ENCODE peak calls at places on chromosomes 4 and X, in four cellular contexts. E, B, A and V are unnamed samples.

GRCh38 chrX:29665532-29665931 is 549.8 kb upstream of the MAGEB2 start:
- DNase-seq in E (no peak), B (no peak), A (no peak), V (no peak)

GRCh38 chr4:23438764-23439163 is 451.1 kb downstream of the PPARGC1A start:
- DNase-seq in E (no peak), B (no peak), A (no peak), V (no peak)

GRCh38 chr4:144903953-144904711 is 193.9 kb downstream of the ANAPC10 start:
- DNase-seq in E (no peak), B (no peak), A (no peak), V (no peak)

GRCh38 chrX:17047224-17047623 is 100.8 kb downstream of the REPS2 start:
- DNase-seq in E (no peak), B (no peak), A (no peak), V (no peak)

GRCh38 chr4:89619230-89619962 is 217.6 kb downstream of the SNCA start:
- DNase-seq in E (no peak), B (no peak), A (no peak), V (no peak)

GRCh38 chr4:98430708-98431403 is 169.7 kb downstream of the RAP1GDS1 start:
- DNase-seq in E (no peak), B (peak; percentile 83), A (no peak), V (no peak)

GRCh38 chrX:115067812-115068211 is 50.4 kb upstream of the IL13RA2 start:
- DNase-seq in E (no peak), B (no peak), A (no peak), V (no peak)

GRCh38 chrX:13467243-13467642 is 102.2 kb upstream of the EGFL6 start:
- DNase-seq in E (no peak), B (no peak), A (no peak), V (no peak)

GRCh38 chr4:113285512-113285911 is 236.1 kb downstream of the ANK2 start:
- DNase-seq in E (no peak), B (no peak), A (no peak), V (no peak)

GRCh38 chr4:6673660-6674499 is 19.8 kb upstream of the S100P start:
- DNase-seq in E (peak; percentile 80), B (peak; percentile 96), A (peak; percentile 96), V (peak; percentile 90)

GRCh38 chr4:6671648-6672047 is 22.0 kb upstream of the S100P start:
- DNase-seq in E (no peak), B (no peak), A (no peak), V (no peak)

GRCh38 chr4:6676722-6677558 is 16.7 kb upstream of the S100P start:
- DNase-seq in E (no peak), B (no peak), A (no peak), V (no peak)

GRCh38 chr4:6672131-6672530 is 21.5 kb upstream of the S100P start:
- DNase-seq in E (no peak), B (no peak), A (no peak), V (no peak)

DNA sequence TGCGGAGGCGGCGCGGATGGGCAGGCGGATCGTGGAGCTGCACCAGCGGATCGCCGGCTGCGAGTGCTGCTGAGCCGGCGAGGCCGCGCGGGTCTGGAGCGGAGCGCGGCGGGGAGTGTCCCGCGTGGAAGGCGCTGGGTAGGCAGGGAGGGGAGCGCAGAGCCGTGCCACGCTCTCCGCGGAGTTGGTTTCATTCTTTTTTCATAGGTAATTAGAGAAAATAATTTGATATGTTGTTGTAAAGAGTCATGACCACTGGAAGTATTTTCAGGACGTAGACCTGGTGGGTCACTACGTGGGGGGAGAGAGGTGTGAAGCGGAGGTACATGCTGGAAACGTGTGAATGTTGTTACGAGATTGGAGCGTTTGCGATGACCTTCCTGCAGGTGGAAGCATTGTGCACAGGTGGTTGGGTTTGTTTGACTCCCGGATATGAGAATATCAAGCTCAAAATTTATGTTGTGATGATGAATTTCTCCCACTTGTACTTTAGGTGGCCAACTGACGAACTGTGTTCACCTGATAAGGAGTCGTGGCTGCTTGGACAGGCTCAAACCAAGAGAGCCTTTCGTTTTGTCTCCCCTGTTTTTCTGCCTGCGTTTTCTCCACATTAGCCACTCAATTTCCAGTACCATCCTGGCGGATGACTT is 19.1 kb upstream of the S100P start:
- DNase-seq in E (peak; percentile 45), B (peak; percentile 66), A (no peak), V (peak; percentile 60)
- TF ChIP-seq SMC3 in E (peak; percentile 56), B (peak; percentile 19), A (peak; percentile 24), V (peak; percentile 50)

DNA sequence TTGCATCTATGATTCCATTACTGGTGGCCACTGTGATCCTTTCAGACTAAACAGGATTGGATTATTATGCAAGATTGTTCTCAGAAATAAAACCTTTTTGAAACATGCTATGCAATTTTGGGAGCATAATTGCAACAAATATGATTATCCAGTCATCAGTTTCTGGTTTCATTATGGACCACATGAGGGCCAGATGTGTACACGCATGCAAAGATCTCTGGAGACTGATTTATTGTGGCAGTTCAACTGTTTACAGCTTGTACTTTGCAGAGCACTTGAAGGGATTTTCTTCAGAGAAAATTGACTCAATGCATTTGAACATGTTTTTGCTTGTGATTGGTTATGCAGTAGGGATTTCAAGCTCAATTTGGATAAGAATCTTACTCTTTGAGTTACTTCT is 31.0 kb upstream of the SPANXB1 start:
- DNase-seq in E (no peak), B (no peak), A (no peak), V (no peak)
- TF ChIP-seq CHD4 in E (no peak), B (no peak), A (no peak), V (no peak)

GRCh38 chrX:48969471-48969870 is 2.2 kb downstream of the KCND1 start:
- DNase-seq in E (no peak), B (no peak), A (no peak), V (no peak)

GRCh38 chrX:48972214-48973164 is 845 bp upstream of the KCND1 start:
- DNase-seq in E (no peak), B (peak; percentile 60), A (peak; percentile 67), V (peak; percentile 16)

GRCh38 chrX:48974033-48974432 is 2.4 kb upstream of the KCND1 start:
- DNase-seq in E (no peak), B (no peak), A (no peak), V (no peak)

GRCh38 chrX:48974574-48974973 is 2.9 kb upstream of the KCND1 start:
- DNase-seq in E (no peak), B (no peak), A (no peak), V (no peak)

GRCh38 chrX:48971325-48972213 is at the start of gene KCND1:
- DNase-seq in E (no peak), B (no peak), A (peak; percentile 46), V (no peak)
- TF ChIP-seq SMC3 in E (no peak), B (no peak), A (no peak), V (no peak)

GRCh38 chr4:84826681-84827080 is 139.8 kb downstream of the WDFY3 start:
- DNase-seq in E (no peak), B (no peak), A (no peak), V (no peak)
- TF ChIP-seq CHD4 in E (no peak), B (no peak), A (no peak), V (no peak)